ENCODE peak calls at places on chromosomes 1 and 21, in five cellular contexts. One of them, this sample, is unnamed.

GRCh38 chr1:161905269-161905884 is 118.3 kb downstream of the OLFML2B start:
- DNase-seq in GM12865: peak
- DNase-seq in NCI-H1092 treated with DMSO at 0.1 percent for 48 hours: no peak
- DNase-seq in fibroblast of lung: peak
- DNase-seq in pancreas: no peak
- DNase-seq in this sample: no peak

GRCh38 chr1:93420400-93420799 is 27.5 kb upstream of the FNBP1L start:
- DNase-seq in NCI-H1092 treated with DMSO at 0.1 percent for 48 hours: no peak
- DNase-seq in GM12865: no peak
- DNase-seq in pancreas: no peak
- DNase-seq in fibroblast of lung: no peak
- DNase-seq in this sample: no peak

GRCh38 chr1:27878038-27878437 is 5.7 kb downstream of the THEMIS2 start:
- DNase-seq in pancreas: no peak
- DNase-seq in NCI-H1092 treated with DMSO at 0.1 percent for 48 hours: no peak
- DNase-seq in fibroblast of lung: no peak
- DNase-seq in GM12865: peak
- DNase-seq in this sample: no peak

GRCh38 chr1:85611856-85612255 is 31.3 kb downstream of the CCN1 start:
- DNase-seq in pancreas: peak
- DNase-seq in NCI-H1092 treated with DMSO at 0.1 percent for 48 hours: no peak
- DNase-seq in GM12865: no peak
- DNase-seq in fibroblast of lung: peak
- DNase-seq in this sample: peak

GRCh38 chr1:54547601-54548388 is at the start of gene ACOT11:
- DNase-seq in fibroblast of lung: peak
- DNase-seq in NCI-H1092 treated with DMSO at 0.1 percent for 48 hours: peak
- DNase-seq in pancreas: peak
- DNase-seq in GM12865: no peak
- DNase-seq in this sample: peak

GRCh38 chr1:5239911-5240310 is 585.5 kb downstream of the AJAP1 start:
- DNase-seq in fibroblast of lung: no peak
- DNase-seq in pancreas: no peak
- DNase-seq in GM12865: no peak
- DNase-seq in NCI-H1092 treated with DMSO at 0.1 percent for 48 hours: no peak
- DNase-seq in this sample: no peak

GRCh38 chr1:35371506-35371905 is 103.0 kb downstream of the ZMYM4 start:
- DNase-seq in GM12865: no peak
- DNase-seq in pancreas: no peak
- DNase-seq in fibroblast of lung: no peak
- DNase-seq in NCI-H1092 treated with DMSO at 0.1 percent for 48 hours: no peak
- DNase-seq in this sample: no peak

GRCh38 chr1:40122865-40123264 is 25.8 kb upstream of the PPT1 start:
- DNase-seq in fibroblast of lung: no peak
- DNase-seq in GM12865: no peak
- DNase-seq in NCI-H1092 treated with DMSO at 0.1 percent for 48 hours: no peak
- DNase-seq in pancreas: no peak
- DNase-seq in this sample: no peak

GRCh38 chr1:115654663-115655306 is 13.0 kb downstream of the VANGL1 start:
- DNase-seq in NCI-H1092 treated with DMSO at 0.1 percent for 48 hours: no peak
- DNase-seq in pancreas: no peak
- DNase-seq in fibroblast of lung: peak
- DNase-seq in GM12865: no peak
- DNase-seq in this sample: peak

GRCh38 chr1:91795601-91796389 is 90.2 kb downstream of the TGFBR3 start:
- DNase-seq in fibroblast of lung: peak
- DNase-seq in NCI-H1092 treated with DMSO at 0.1 percent for 48 hours: no peak
- DNase-seq in GM12865: no peak
- DNase-seq in pancreas: no peak
- DNase-seq in this sample: no peak

GRCh38 chr1:3504151-3504822 is 49.8 kb downstream of the ARHGEF16 start:
- DNase-seq in pancreas: no peak
- DNase-seq in NCI-H1092 treated with DMSO at 0.1 percent for 48 hours: no peak
- DNase-seq in GM12865: no peak
- DNase-seq in fibroblast of lung: peak
- DNase-seq in this sample: no peak

GRCh38 chr1:21149430-21149861 is 27.3 kb downstream of the EIF4G3 start:
- DNase-seq in NCI-H1092 treated with DMSO at 0.1 percent for 48 hours: no peak
- DNase-seq in pancreas: no peak
- DNase-seq in GM12865: no peak
- DNase-seq in fibroblast of lung: peak
- DNase-seq in this sample: no peak

GRCh38 chr1:78520216-78520615 is 29.4 kb downstream of the PTGFR start:
- DNase-seq in pancreas: no peak
- DNase-seq in fibroblast of lung: no peak
- DNase-seq in GM12865: no peak
- DNase-seq in NCI-H1092 treated with DMSO at 0.1 percent for 48 hours: no peak
- DNase-seq in this sample: no peak

GRCh38 chr1:159055181-159055621 is 21.4 kb downstream of the AIM2 start:
- DNase-seq in GM12865: no peak
- DNase-seq in NCI-H1092 treated with DMSO at 0.1 percent for 48 hours: no peak
- DNase-seq in fibroblast of lung: no peak
- DNase-seq in pancreas: no peak
- DNase-seq in this sample: no peak

GRCh38 chr21:46402421-46402820 is 56.3 kb upstream of the DIP2A start:
- DNase-seq in fibroblast of lung: no peak
- DNase-seq in pancreas: no peak
- DNase-seq in GM12865: no peak
- DNase-seq in NCI-H1092 treated with DMSO at 0.1 percent for 48 hours: no peak
- DNase-seq in this sample: no peak

GRCh38 chr21:16534408-16535099 is 804.8 kb downstream of the USP25 start:
- DNase-seq in pancreas: peak
- DNase-seq in NCI-H1092 treated with DMSO at 0.1 percent for 48 hours: peak
- DNase-seq in fibroblast of lung: peak
- DNase-seq in GM12865: no peak
- DNase-seq in this sample: peak

GRCh38 chr1:150366416-150367296 is 2.7 kb downstream of the RPRD2 start:
- DNase-seq in fibroblast of lung: peak
- DNase-seq in NCI-H1092 treated with DMSO at 0.1 percent for 48 hours: no peak
- DNase-seq in GM12865: peak
- DNase-seq in pancreas: no peak
- DNase-seq in this sample: no peak

GRCh38 chr1:46254668-46255067 is 7.1 kb downstream of the RAD54L start:
- DNase-seq in NCI-H1092 treated with DMSO at 0.1 percent for 48 hours: no peak
- DNase-seq in GM12865: no peak
- DNase-seq in fibroblast of lung: no peak
- DNase-seq in pancreas: no peak
- DNase-seq in this sample: no peak

GRCh38 chr1:28129150-28129549 is 40.7 kb upstream of the EYA3 start:
- DNase-seq in pancreas: no peak
- DNase-seq in NCI-H1092 treated with DMSO at 0.1 percent for 48 hours: no peak
- DNase-seq in fibroblast of lung: peak
- DNase-seq in GM12865: no peak
- DNase-seq in this sample: no peak

GRCh38 chr1:227759345-227760300 is 24.4 kb downstream of the SNAP47 start:
- DNase-seq in GM12865: peak
- DNase-seq in fibroblast of lung: peak
- DNase-seq in NCI-H1092 treated with DMSO at 0.1 percent for 48 hours: no peak
- DNase-seq in pancreas: no peak
- DNase-seq in this sample: no peak

GRCh38 chr1:7616076-7616833 is 154.8 kb upstream of the VAMP3 start:
- DNase-seq in pancreas: no peak
- DNase-seq in GM12865: peak
- DNase-seq in fibroblast of lung: peak
- DNase-seq in NCI-H1092 treated with DMSO at 0.1 percent for 48 hours: no peak
- DNase-seq in this sample: no peak

GRCh38 chr1:156586892-156587477 is 4.6 kb upstream of the NAXE start:
- DNase-seq in pancreas: no peak
- DNase-seq in GM12865: no peak
- DNase-seq in NCI-H1092 treated with DMSO at 0.1 percent for 48 hours: no peak
- DNase-seq in fibroblast of lung: no peak
- DNase-seq in this sample: no peak

GRCh38 chr1:199742547-199742946 is 285.0 kb upstream of the NR5A2 start:
- DNase-seq in pancreas: no peak
- DNase-seq in GM12865: no peak
- DNase-seq in NCI-H1092 treated with DMSO at 0.1 percent for 48 hours: no peak
- DNase-seq in fibroblast of lung: peak
- DNase-seq in this sample: no peak

GRCh38 chr1:39332291-39332690 is 127.8 kb downstream of the MACF1 start:
- DNase-seq in fibroblast of lung: peak
- DNase-seq in NCI-H1092 treated with DMSO at 0.1 percent for 48 hours: no peak
- DNase-seq in pancreas: no peak
- DNase-seq in GM12865: no peak
- DNase-seq in this sample: no peak

GRCh38 chr1:53913352-53914043 is 19.5 kb downstream of the DIO1 start:
- DNase-seq in pancreas: no peak
- DNase-seq in fibroblast of lung: no peak
- DNase-seq in GM12865: no peak
- DNase-seq in NCI-H1092 treated with DMSO at 0.1 percent for 48 hours: no peak
- DNase-seq in this sample: no peak